ENCODE peak calls at places on chromosomes 7 and 10, in eight cellular contexts. G, K, F, Z, W, N, I and J are unnamed samples.

GRCh38 chr7:34175837-34176236 is 270.5 kb downstream of the BMPER start:
- DNase-seq in K (no peak), Z (no peak), N (no peak), G (no peak), W (no peak), F (no peak), I (no peak), J (no peak)

GRCh38 chr7:37826825-37827224 is 21.6 kb upstream of the NME8 start:
- DNase-seq in K (no peak), G (no peak), N (no peak), F (no peak), I (no peak), Z (no peak), W (no peak), J (no peak)

GRCh38 chr10:1559311-1559710 is 178.0 kb downstream of the ADARB2 start:
- DNase-seq in Z (no peak), N (no peak), K (peak; percentile 61), G (no peak), F (no peak), I (no peak), W (no peak), J (no peak)

GRCh38 chr10:110864662-110865140 is 7.0 kb upstream of the PDCD4 start:
- DNase-seq in G (no peak), W (no peak), K (no peak), N (no peak), I (peak; percentile 64), F (no peak), Z (no peak), J (no peak)

GRCh38 chr7:82010416-82010815 is 240.6 kb upstream of the HGF start:
- DNase-seq in N (no peak), F (no peak), I (no peak), K (no peak), Z (no peak), W (no peak), G (no peak), J (no peak)

GRCh38 chr7:96300487-96300886 is 21.4 kb downstream of the SLC25A13 start:
- DNase-seq in W (no peak), F (no peak), I (no peak), K (no peak), N (no peak), Z (no peak), G (no peak), J (peak; percentile 14)

GRCh38 chr7:4830176-4830575 is 31.7 kb downstream of the PAPOLB start:
- DNase-seq in I (peak; percentile 32), W (peak; percentile 78), G (peak; percentile 44), F (peak; percentile 20), K (no peak), N (peak; percentile 68), Z (peak; percentile 35), J (peak; percentile 43)

GRCh38 chr7:1672851-1673486 is 2.9 kb downstream of the ELFN1 start:
- DNase-seq in I (no peak), G (no peak), N (no peak), F (no peak), W (peak; percentile 33), K (peak; percentile 69), Z (no peak), J (no peak)

GRCh38 chr10:129767751-129768150 is 196.3 kb downstream of the EBF3 start:
- DNase-seq in W (peak; percentile 35), F (no peak), N (peak; percentile 7), I (no peak), K (peak; percentile 38), G (no peak), Z (no peak), J (no peak)

GRCh38 chr7:76149847-76150691 is 51.6 kb upstream of the SRRM3 start:
- DNase-seq in W (no peak), N (no peak), F (no peak), I (no peak), G (no peak), Z (no peak), K (no peak), J (no peak)

GRCh38 chr7:80676404-80676803 is 38.0 kb downstream of the CD36 start:
- DNase-seq in K (no peak), N (no peak), W (no peak), Z (no peak), I (no peak), G (peak; percentile 64), F (no peak), J (no peak)

GRCh38 chr7:101941481-101942383 is 124.3 kb downstream of the CUX1 start:
- DNase-seq in I (no peak), G (peak; percentile 96), Z (peak; percentile 73), W (no peak), K (no peak), F (no peak), N (peak; percentile 55), J (peak; percentile 59)

GRCh38 chr7:8516976-8517375 is 83.6 kb downstream of the NXPH1 start:
- DNase-seq in N (no peak), G (peak; percentile 9), W (no peak), F (no peak), K (no peak), I (no peak), Z (no peak), J (no peak)
- H3K4me3 ChIP-seq in N (no peak overlapping the region), G (no peak overlapping the region), W (no peak overlapping the region), F (no peak overlapping the region), K (no peak overlapping the region), I (no peak overlapping the region), Z (no peak overlapping the region), J (no peak overlapping the region)

GRCh38 chr7:14685112-14685511 is 217.4 kb downstream of the DGKB start:
- DNase-seq in W (no peak), F (no peak), K (no peak), G (no peak), I (no peak), Z (no peak), N (no peak), J (no peak)
- H3K27ac ChIP-seq in W (no peak overlapping the region), F (no peak overlapping the region), K (no peak overlapping the region), G (no peak overlapping the region), I (no peak overlapping the region), Z (no peak overlapping the region), N (no peak overlapping the region), J (no peak overlapping the region)

DNA sequence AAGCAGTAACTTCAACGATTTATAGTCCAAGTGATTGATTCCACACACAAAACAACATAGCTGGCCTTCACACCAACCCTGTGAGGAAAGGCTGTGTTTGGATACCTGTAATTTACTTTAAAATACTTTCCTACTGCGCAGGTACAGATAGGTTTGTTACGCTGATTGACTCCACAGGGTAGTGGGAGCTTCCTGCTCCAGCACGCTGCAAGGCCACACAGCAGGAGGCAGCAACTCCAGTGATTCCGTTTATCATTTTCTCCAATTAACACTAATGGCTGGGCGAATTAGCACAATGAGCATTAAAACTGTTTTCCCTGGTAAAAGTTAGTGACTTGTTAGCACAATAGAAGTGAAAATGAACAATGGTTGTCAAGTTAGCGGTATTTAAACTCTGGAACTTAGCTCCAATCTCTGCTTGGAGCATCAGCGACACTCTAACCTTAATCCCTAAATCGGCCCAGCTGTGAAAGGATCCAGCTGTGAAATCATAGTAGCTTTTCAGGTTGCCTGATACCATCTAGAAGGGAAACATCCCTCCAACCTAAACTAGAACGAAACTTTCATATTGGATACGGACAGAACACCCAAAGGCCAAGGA is 945 bp downstream of the DCLRE1C start:
- DNase-seq in W (no peak), G (no peak), N (no peak), Z (no peak), F (no peak), I (no peak), K (no peak), J (no peak)
- TF ChIP-seq CTCF in W (no peak), G (no peak), N (no peak), Z (no peak), F (peak; percentile 35), I (no peak), K (no peak), J (peak; percentile 24)

GRCh38 chr10:26334932-26335573 is 103.1 kb upstream of the APBB1IP start:
- DNase-seq in N (peak; percentile 18), K (peak; percentile 83), F (no peak), W (peak; percentile 52), G (peak; percentile 62), I (peak; percentile 36), Z (peak; percentile 54), J (peak; percentile 49)
- H3K4me3 ChIP-seq in N (no peak overlapping the region), K (peak overlapping the region; percentile 41), F (no peak overlapping the region), W (peak overlapping the region; percentile 33), G (peak overlapping the region; percentile 28), I (peak overlapping the region; percentile 11), Z (no peak overlapping the region), J (no peak overlapping the region)

GRCh38 chr7:71457881-71458590 is 326.1 kb downstream of the GALNT17 start:
- DNase-seq in Z (no peak), I (no peak), K (no peak), F (no peak), G (no peak), N (no peak), W (no peak), J (no peak)
- H3K27ac ChIP-seq in Z (no peak overlapping the region), I (no peak overlapping the region), K (no peak overlapping the region), F (no peak overlapping the region), G (no peak overlapping the region), N (no peak overlapping the region), W (no peak overlapping the region), J (no peak overlapping the region)

GRCh38 chr10:15868006-15868405 is 7.7 kb upstream of the MINDY3 start:
- DNase-seq in I (no peak), K (no peak), Z (no peak), N (no peak), G (no peak), W (no peak), F (no peak), J (no peak)
- TF ChIP-seq CTCF in I (no peak), K (no peak), Z (no peak), N (no peak), G (no peak), W (no peak), F (no peak), J (no peak)

DNA sequence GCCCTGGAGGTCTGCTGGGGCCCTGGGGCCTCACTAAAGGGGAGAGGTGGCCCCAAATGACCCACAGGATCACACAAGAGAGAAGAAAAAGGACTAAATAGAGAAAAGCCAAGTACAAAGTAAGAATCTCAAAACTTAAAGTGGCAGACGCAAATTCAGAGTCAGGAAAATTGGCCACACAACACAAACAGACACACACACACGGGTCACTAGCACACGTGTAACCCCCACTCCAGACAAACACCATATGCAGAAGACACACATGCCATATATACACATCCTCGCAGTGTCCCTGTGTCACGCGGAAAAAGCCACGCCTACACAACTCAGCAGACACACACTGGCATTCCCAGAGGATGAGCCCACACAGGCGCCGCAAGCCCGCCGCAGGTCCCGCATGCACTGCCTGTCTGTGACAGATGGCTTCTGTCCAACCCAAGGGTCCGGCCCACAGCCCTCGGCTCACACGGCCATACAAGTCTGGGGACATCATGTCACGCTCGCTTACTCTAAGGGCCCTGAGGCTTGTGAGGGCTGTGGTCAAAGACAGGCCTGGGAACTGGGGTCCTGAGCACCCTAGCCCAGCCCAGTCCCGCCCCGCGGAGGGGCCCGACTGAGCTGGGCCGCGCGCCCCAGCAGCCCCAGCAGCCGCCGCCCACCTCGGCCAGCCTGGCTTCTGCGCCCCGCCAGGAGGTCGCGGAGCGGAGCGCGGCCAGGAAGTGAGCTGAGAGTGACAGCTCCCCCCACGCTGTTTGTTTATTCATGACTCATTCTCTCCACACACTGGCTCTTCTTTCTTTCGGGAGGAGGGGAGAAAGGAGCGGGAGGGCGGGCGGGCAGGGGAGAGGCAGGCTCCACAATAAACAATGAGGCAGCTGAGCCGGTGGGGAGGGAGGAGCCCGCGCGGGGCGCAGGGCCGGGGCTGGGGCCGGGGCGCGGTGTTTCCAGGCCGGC is 95.5 kb upstream of the ZMIZ1 start:
- DNase-seq in G (peak; percentile 100), I (peak; percentile 54), N (peak; percentile 80), W (peak; percentile 79), Z (peak; percentile 98), F (peak; percentile 78), K (peak; percentile 89), J (peak; percentile 88)
- H3K4me3 ChIP-seq in G (peak overlapping the region; percentile 60), I (peak overlapping the region; percentile 47), N (peak overlapping the region; percentile 42), W (peak overlapping the region; percentile 57), Z (peak overlapping the region; percentile 47), F (peak overlapping the region; percentile 49), K (peak overlapping the region; percentile 51), J (peak overlapping the region; percentile 32)